ENCODE peak calls at places on chromosomes 13 and 19, in nine cellular contexts. K is retinal pigment epithelial cell; G is tibial nerve; U is GM10248; R is H9; C is nephron progenitor cell; F is CD4-positive, alpha-beta T cell; P is ascending aorta; J is body of pancreas. Z is an unnamed sample.

GRCh38 chr19:52896431-52897148 is 845 bp downstream of the ZNF320 start:
- DNase-seq in C (peak), R (peak), U (peak), P (no peak), F (no peak), J (peak), G (peak), K (peak), Z (no peak)

GRCh38 chr13:31011193-31011860 is 78.9 kb downstream of the TEX26 start:
- DNase-seq in U (no peak), P (no peak), K (no peak), C (no peak), J (no peak), G (no peak), F (no peak), R (no peak), Z (no peak)

GRCh38 chr13:113105032-113105993 is at the start of gene F7:
- DNase-seq in R (no peak), K (no peak), G (no peak), F (no peak), C (no peak), U (no peak), P (no peak), J (peak), Z (no peak)

GRCh38 chr13:37109080-37109678 is 3.7 kb upstream of the CSNK1A1L start:
- DNase-seq in C (no peak), U (no peak), J (no peak), G (peak), F (no peak), R (no peak), P (no peak), K (no peak), Z (no peak)

GRCh38 chr19:35639321-35639639 is 2.3 kb upstream of the ETV2 start:
- DNase-seq in C (no peak), G (no peak), P (no peak), F (no peak), U (no peak), K (no peak), R (no peak), J (no peak), Z (no peak)

GRCh38 chr19:10230904-10231623 is at the start of gene S1PR2:
- DNase-seq in U (peak), G (peak), F (peak), J (peak), R (peak), C (peak), P (no peak), K (no peak), Z (no peak)

GRCh38 chr19:35124098-35125060 is 8.8 kb downstream of the FXYD3 start:
- DNase-seq in K (no peak), P (peak), R (peak), F (peak), G (peak), J (peak), C (peak), U (peak), Z (peak)

GRCh38 chr19:57056972-57057371 is 62.8 kb upstream of the USP29 start:
- DNase-seq in K (no peak), G (no peak), U (no peak), P (no peak), J (no peak), R (no peak), C (no peak), F (no peak), Z (no peak)

GRCh38 chr13:50626031-50626643 is 217.4 kb downstream of the DLEU7 start:
- DNase-seq in K (no peak), U (no peak), J (peak), P (no peak), G (no peak), R (no peak), C (no peak), F (no peak), Z (no peak)

GRCh38 chr13:113672002-113672651 is 5.1 kb downstream of the GRK1 start:
- DNase-seq in U (no peak), K (no peak), G (no peak), J (no peak), C (no peak), R (no peak), P (no peak), F (no peak), Z (no peak)

GRCh38 chr19:49061000-49061399 is 3.5 kb upstream of the CGB7 start:
- DNase-seq in U (no peak), K (no peak), P (no peak), J (no peak), C (no peak), G (no peak), F (no peak), R (no peak), Z (no peak)

GRCh38 chr13:111249637-111250360 is 70.6 kb upstream of the TEX29 start:
- DNase-seq in C (no peak), U (no peak), K (no peak), F (no peak), J (no peak), P (no peak), G (no peak), R (no peak), Z (no peak)

GRCh38 chr13:43908156-43909126 is 28.7 kb downstream of the LACC1 start:
- DNase-seq in G (peak), K (peak), C (no peak), R (no peak), P (no peak), J (peak), F (no peak), U (no peak), Z (no peak)

GRCh38 chr13:110681868-110682550 is 23.9 kb downstream of the CARS2 start:
- DNase-seq in U (no peak), P (no peak), R (no peak), F (no peak), K (no peak), G (no peak), J (no peak), C (no peak), Z (no peak)

GRCh38 chr13:79497852-79498251 is 16.9 kb downstream of the NDFIP2 start:
- DNase-seq in P (no peak), F (no peak), U (no peak), G (no peak), C (no peak), K (no peak), J (no peak), R (no peak), Z (no peak)

GRCh38 chr19:1438035-1438932 is at the start of gene RPS15:
- DNase-seq in F (peak), R (peak), U (peak), C (peak), G (peak), K (peak), P (peak), J (peak), Z (peak)

GRCh38 chr19:55670280-55671053 is 4.6 kb upstream of the EPN1 start:
- DNase-seq in G (no peak), K (no peak), F (peak), R (peak), C (no peak), P (no peak), U (no peak), J (no peak), Z (no peak)

GRCh38 chr19:18274776-18275356 is 614 bp upstream of the IQCN start:
- DNase-seq in F (no peak), G (peak), R (peak), K (peak), C (no peak), J (peak), P (peak), U (no peak), Z (peak)
- TF ChIP-seq CTCF in F (no peak), G (no peak), R (no peak), K (no peak), C (no peak), J (no peak), P (no peak), U (no peak), Z (no peak)

GRCh38 chr19:23437901-23438300 is 42.6 kb upstream of the ZNF91 start:
- DNase-seq in P (no peak), J (no peak), R (no peak), C (no peak), F (no peak), G (no peak), U (no peak), K (no peak), Z (no peak)
- TF ChIP-seq CTCF in P (no peak), J (no peak), R (no peak), C (no peak), F (no peak), G (no peak), U (no peak), K (no peak), Z (no peak)

DNA sequence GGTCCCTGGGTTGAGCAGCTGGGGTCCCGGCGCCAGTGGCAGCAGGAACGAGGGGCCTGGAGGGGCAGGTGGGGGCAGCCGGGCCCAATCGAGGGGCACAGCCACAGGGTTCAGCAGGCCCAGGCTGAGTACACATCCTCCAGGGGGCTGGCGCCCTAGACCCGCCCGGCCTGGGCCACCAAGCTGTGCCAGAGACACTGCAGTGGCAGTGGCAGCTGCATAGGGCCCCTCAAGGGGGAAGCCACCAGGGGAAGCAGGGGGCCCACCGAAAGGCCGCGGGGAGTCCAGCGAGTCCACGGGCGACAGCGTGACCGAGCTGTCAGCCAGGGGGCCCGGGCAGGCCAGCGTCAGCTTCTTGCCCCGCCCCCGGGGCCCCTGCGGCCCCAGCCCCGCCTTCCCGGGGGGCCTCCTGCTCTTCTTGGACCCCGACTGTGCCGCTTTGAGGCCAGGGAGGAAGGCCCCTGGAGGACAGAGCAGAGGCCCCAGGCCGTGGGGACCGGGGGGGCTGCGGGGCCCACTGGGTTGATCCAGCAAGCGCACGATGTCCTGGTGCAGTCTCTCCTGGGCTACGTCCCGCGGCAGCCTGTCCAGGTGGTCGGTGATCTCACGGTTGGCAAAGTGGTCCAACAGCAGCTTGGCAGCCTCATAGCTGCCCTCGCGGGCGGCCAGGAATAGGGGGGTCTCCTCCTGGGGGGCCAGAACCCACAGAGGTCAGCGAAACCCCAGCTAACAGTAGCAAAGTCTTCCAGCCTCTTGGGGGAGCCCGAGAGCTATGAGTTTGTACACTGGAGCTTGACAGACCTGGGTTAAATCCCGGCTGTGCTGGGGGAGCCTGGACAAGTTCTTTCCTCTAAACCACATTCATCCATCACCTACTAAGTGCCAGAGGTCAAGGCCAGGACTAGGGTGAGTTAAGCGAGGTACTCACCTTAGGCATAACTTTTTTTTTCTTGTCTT is 39.5 kb downstream of the NOTCH3 start:
- DNase-seq in J (no peak), K (no peak), R (no peak), P (no peak), C (peak), U (peak), G (no peak), F (no peak), Z (no peak)
- TF ChIP-seq CTCF in J (no peak), K (peak), R (peak), P (no peak), C (peak), U (peak), G (peak), F (no peak), Z (no peak)

GRCh38 chr13:24626449-24626848 is 53.8 kb upstream of the ATP12A start:
- DNase-seq in G (no peak), J (no peak), R (no peak), P (no peak), F (no peak), U (no peak), K (no peak), C (no peak), Z (no peak)

GRCh38 chr13:24625870-24626419 is 54.3 kb upstream of the ATP12A start:
- DNase-seq in R (no peak), F (no peak), G (no peak), K (no peak), P (no peak), J (no peak), U (peak), C (no peak), Z (no peak)

GRCh38 chr13:24627864-24628418 is 52.3 kb upstream of the ATP12A start:
- DNase-seq in C (no peak), U (no peak), R (no peak), K (no peak), F (no peak), J (no peak), G (no peak), P (no peak), Z (no peak)

GRCh38 chr13:24625324-24625723 is 54.9 kb upstream of the ATP12A start:
- DNase-seq in C (no peak), J (no peak), K (no peak), R (no peak), G (no peak), U (peak), P (no peak), F (no peak), Z (no peak)

DNA sequence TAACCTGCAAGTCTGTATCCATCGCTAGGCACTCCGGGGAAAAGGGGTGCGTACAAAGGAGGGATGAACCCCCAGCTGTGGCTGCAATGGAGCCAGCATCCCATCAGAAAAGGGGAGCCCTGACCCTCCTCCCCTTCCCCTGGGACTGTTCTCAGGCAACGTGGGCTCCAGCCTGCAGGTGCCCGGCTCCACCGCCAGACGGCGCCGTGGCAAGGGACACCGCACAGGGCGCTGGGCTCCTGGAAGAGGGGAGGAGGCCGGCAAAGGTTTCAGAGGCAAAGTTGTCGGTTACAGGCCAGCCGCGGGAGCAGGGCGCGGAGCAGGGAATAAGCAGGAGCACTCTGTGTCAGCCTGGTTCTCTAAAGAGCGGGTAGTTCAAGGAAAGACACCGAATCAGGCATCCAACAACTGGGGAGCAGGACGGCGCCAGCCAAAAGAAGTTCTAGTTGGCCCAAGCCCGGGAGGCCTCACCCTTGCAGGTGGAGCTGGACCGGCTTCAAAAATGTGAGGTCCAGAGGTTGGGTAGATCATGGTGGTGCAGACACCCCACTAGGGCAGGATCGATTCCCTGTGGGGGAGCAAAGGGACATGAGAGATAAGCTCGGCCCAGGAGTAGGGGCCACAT is 53.0 kb upstream of the ATP12A start:
- DNase-seq in J (peak), K (no peak), U (no peak), C (peak), R (peak), F (no peak), G (no peak), P (no peak), Z (no peak)
- TF ChIP-seq CTCF in J (peak), K (peak), U (no peak), C (peak), R (peak), F (no peak), G (peak), P (peak), Z (no peak)